ENCODE peak calls at places on chromosomes 7 and 10, in four cellular contexts. X, O, L and D are unnamed samples.

GRCh38 chr7:149468208-149468607 is 7.3 kb upstream of the ZNF777 start:
- DNase-seq in X (peak), L (no peak), O (no peak), D (no peak)

GRCh38 chr10:133117688-133118071 is 30.0 kb downstream of the ADGRA1 start:
- DNase-seq in X (no peak), L (no peak), O (no peak), D (no peak)

GRCh38 chr7:46545790-46546189 is 624.7 kb upstream of the IGFBP3 start:
- DNase-seq in X (peak), L (no peak), O (no peak), D (no peak)

GRCh38 chr10:7409732-7410168 is 1.1 kb downstream of the SFMBT2 start:
- DNase-seq in O (no peak), L (no peak), X (no peak), D (no peak)

GRCh38 chr7:74094224-74095095 is 10.9 kb downstream of the LIMK1 start:
- DNase-seq in O (peak), X (peak), L (peak), D (peak)

GRCh38 chr10:69874464-69874863 is 72.8 kb downstream of the COL13A1 start:
- DNase-seq in O (no peak), X (peak), L (no peak), D (no peak)

GRCh38 chr10:68231106-68231901 is 609 bp downstream of the ATOH7 start:
- DNase-seq in X (peak), L (no peak), O (peak), D (peak)

GRCh38 chr7:7099584-7100014 is 82.7 kb upstream of the C1GALT1 start:
- DNase-seq in O (no peak), L (no peak), X (peak), D (no peak)

GRCh38 chr7:44289341-44290249 is 35.8 kb downstream of the CAMK2B start:
- DNase-seq in O (no peak), X (no peak), L (no peak), D (no peak)

GRCh38 chr10:133388973-133389818 is 4.8 kb upstream of the MTG1 start:
- DNase-seq in L (no peak), X (no peak), O (no peak), D (peak)

GRCh38 chr10:124497196-124497990 is 35.8 kb downstream of the LHPP start:
- DNase-seq in X (no peak), L (no peak), O (no peak), D (no peak)

GRCh38 chr7:132395375-132395774 is 180.9 kb downstream of the PLXNA4 start:
- DNase-seq in O (no peak), L (no peak), X (no peak), D (no peak)

GRCh38 chr10:86755454-86755739 is 1.0 kb upstream of the BMPR1A start:
- DNase-seq in L (no peak), O (no peak), X (no peak), D (no peak)